ENCODE peak calls at places on chromosomes 4 and X, in ten cellular contexts. X is stomach, F is HepG2, S is SK-N-SH, I is upper lobe of left lung, N is breast epithelium, W is sigmoid colon, L is GM12892, T is HCT116, Q is GM12891. D is an unnamed sample.

GRCh38 chr4:26331380-26331945 is 10.6 kb downstream of the RBPJ start:
- DNase-seq in X (no peak), F (no peak), S (no peak), I (peak; percentile 58), N (no peak), W (no peak), L (no peak), T (no peak), Q (no peak), D (no peak)

GRCh38 chrX:384861-385260 is 1.8 kb downstream of the PPP2R3B start:
- DNase-seq in X (no peak), F (no peak), S (no peak), I (no peak), N (no peak), W (no peak), L (no peak), T (no peak), Q (no peak), D (no peak)

GRCh38 chr4:166277851-166278250 is 404.8 kb downstream of the TLL1 start:
- DNase-seq in X (no peak), F (no peak), S (no peak), I (no peak), N (no peak), W (no peak), L (no peak), T (no peak), Q (no peak), D (no peak)

GRCh38 chr4:183960912-183961569 is 55.9 kb downstream of the STOX2 start:
- DNase-seq in X (no peak), F (no peak), S (no peak), I (no peak), N (no peak), W (no peak), L (no peak), T (no peak), Q (no peak), D (no peak)

GRCh38 chr4:15778742-15779231 is 659 bp downstream of the CD38 start:
- DNase-seq in X (no peak), F (no peak), S (no peak), I (peak; percentile 76), N (no peak), W (peak; percentile 66), L (peak; percentile 36), T (no peak), Q (peak; percentile 43), D (peak; percentile 91)

GRCh38 chrX:71216446-71216845 is 6.6 kb upstream of the GJB1 start:
- DNase-seq in X (no peak), F (peak; percentile 42), S (no peak), I (no peak), N (no peak), W (no peak), L (no peak), T (no peak), Q (no peak), D (no peak)

GRCh38 chr4:53592686-53593641 is 1.7 kb upstream of the LNX1 start:
- DNase-seq in X (peak; percentile 77), F (no peak), S (no peak), I (peak; percentile 56), N (peak; percentile 76), W (no peak), L (no peak), T (no peak), Q (no peak), D (no peak)

GRCh38 chr4:77007358-77008230 is 58.0 kb downstream of the SEPTIN11 start:
- DNase-seq in X (no peak), F (no peak), S (no peak), I (peak; percentile 58), N (no peak), W (no peak), L (no peak), T (no peak), Q (no peak), D (no peak)

GRCh38 chr4:122305853-122306252 is 73.0 kb upstream of the ADAD1 start:
- DNase-seq in X (no peak), F (no peak), S (no peak), I (no peak), N (no peak), W (no peak), L (no peak), T (no peak), Q (no peak), D (no peak)

GRCh38 chr4:111681270-111681669 is 464.0 kb upstream of the FAM241A start:
- DNase-seq in X (no peak), F (no peak), S (no peak), I (no peak), N (no peak), W (no peak), L (no peak), T (no peak), Q (no peak), D (no peak)

GRCh38 chr4:156888762-156889161 is 82.8 kb downstream of the PDGFC start:
- DNase-seq in X (no peak), F (no peak), S (no peak), I (no peak), N (no peak), W (no peak), L (no peak), T (no peak), Q (no peak), D (no peak)

GRCh38 chr4:128384091-128384520 is 96.5 kb upstream of the PGRMC2 start:
- DNase-seq in X (no peak), F (no peak), S (no peak), I (no peak), N (no peak), W (no peak), L (no peak), T (no peak), Q (no peak), D (no peak)

GRCh38 chr4:7872264-7872771 is 67.3 kb downstream of the AFAP1 start:
- DNase-seq in X (no peak), F (no peak), S (no peak), I (no peak), N (no peak), W (peak; percentile 87), L (no peak), T (no peak), Q (no peak), D (no peak)

GRCh38 chr4:126727461-126727860 is 905.3 kb upstream of the INTU start:
- DNase-seq in X (no peak), F (no peak), S (no peak), I (no peak), N (no peak), W (no peak), L (no peak), T (no peak), Q (no peak), D (no peak)

GRCh38 chr4:158446106-158446505 is 75.6 kb upstream of the RXFP1 start:
- DNase-seq in X (no peak), F (no peak), S (no peak), I (no peak), N (no peak), W (no peak), L (no peak), T (no peak), Q (no peak), D (no peak)

GRCh38 chr4:81546777-81547176 is 75.1 kb upstream of the RASGEF1B start:
- DNase-seq in X (no peak), F (no peak), S (no peak), I (no peak), N (no peak), W (no peak), L (no peak), T (no peak), Q (no peak), D (no peak)
- TF ChIP-seq POLR2AphosphoS5 in X (no peak), F (no peak), S (no peak), I (no peak), N (no peak), W (no peak), L (no peak), T (no peak), Q (no peak), D (no peak)

DNA sequence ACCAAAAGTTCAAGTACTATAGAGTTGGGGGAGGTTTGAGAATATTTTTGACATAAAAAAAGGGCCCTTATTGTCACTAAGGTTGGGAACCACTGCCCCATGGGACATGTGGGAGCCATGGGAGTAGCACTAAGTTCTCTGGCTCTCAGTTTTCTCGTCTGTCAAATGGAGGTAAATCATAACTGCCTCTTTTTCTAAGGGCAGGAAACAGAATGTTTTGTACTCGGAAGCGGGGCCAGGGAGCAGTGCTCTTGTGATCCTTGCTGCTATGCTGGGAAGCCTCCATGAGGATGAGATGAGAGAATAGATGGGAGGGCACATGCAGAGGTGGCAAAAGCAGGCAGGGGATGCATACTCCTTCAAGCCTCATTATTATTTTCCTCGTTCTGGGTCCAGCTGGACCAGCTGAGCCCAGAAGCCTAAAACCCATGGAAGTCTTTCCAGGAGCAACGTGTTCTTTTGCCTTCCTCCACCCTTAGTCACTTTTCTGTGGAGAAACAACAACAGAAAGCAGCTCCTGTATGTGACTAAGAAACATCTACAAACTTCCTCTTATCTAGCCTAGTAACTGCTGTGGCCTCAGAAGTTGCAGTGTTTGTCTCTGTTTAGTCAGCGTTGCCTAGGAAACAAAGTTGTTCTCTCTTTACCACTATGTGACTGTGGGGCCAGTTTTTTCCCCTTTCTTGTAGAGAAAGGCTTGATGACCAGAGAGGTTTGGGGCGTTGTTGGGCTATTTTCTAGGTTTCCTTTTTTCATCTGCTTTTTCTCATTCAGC is 64.8 kb downstream of the TSC22D3 start:
- DNase-seq in X (no peak), F (peak; percentile 43), S (no peak), I (peak; percentile 64), N (no peak), W (peak; percentile 70), L (peak; percentile 37), T (peak; percentile 33), Q (peak; percentile 30), D (peak; percentile 35)
- TF ChIP-seq POLR2AphosphoS5 in X (peak; percentile 80), F (no peak), S (no peak), I (peak; percentile 36), N (peak; percentile 47), W (peak; percentile 52), L (no peak), T (no peak), Q (no peak), D (peak; percentile 78)

DNA sequence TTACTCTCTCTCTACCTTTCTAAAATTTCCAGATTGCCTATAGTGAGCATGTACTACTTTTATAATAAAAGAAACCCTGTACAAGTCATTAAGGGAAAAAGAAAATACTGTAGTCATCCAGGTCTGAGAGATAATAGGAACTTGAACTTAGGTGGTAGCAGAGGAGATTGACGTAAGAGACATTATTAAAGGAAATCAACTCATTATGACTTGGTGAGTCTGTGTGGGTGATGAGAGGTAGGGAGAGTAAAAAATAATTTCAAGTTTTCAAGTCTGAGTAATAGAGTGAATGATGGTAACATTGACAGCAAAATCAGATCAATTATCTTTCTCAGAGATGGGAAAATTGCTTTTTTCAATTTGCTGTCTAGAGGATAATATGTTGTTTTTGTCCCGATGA is 44.0 kb upstream of the ZCCHC12 start:
- DNase-seq in X (no peak), F (no peak), S (no peak), I (no peak), N (no peak), W (no peak), L (no peak), T (no peak), Q (no peak), D (no peak)
- TF ChIP-seq POLR2AphosphoS5 in X (no peak), F (no peak), S (no peak), I (no peak), N (no peak), W (no peak), L (no peak), T (no peak), Q (no peak), D (no peak)

DNA sequence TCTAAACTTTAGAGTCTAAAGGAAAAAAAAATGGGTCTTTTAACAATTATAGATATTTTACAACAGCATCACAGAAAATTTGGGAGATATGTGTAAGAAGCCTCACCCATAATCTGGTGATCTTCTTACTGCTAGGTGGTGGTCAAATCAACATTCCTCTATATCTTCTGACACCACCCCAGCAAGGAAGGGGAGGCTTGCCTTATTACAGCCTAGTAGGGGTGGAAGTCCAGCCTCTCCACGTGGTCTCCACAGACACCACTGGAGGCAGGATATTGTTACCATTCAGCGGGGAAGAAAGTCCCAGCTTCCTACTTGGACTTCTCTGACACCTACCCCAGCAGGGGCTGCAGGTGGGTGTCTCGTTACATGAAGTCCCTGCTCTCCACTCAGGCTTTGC is 28.7 kb downstream of the PRPS1 start:
- DNase-seq in X (no peak), F (no peak), S (no peak), I (no peak), N (no peak), W (no peak), L (no peak), T (no peak), Q (no peak), D (no peak)
- TF ChIP-seq POLR2AphosphoS5 in X (no peak), F (no peak), S (no peak), I (no peak), N (no peak), W (no peak), L (no peak), T (no peak), Q (no peak), D (no peak)

D was measured in spleen.